ENCODE peak calls at places on chromosomes 5 and 9, in six cellular contexts. K is lower lobe of right lung, U is PC-3, A is cardiac muscle cell, S is OCI-LY7, H is tibial nerve. O is an unnamed sample. For H3K4me1, the result is how much of the 10 kb centered on the place peaks cover.

GRCh38 chr5:120405291-120405864 is 58.7 kb upstream of the PRR16 start:
- DNase-seq in S (no peak), H (no peak), U (peak), K (no peak), A (no peak), O (no peak)

GRCh38 chr5:141598389-141599360 is 20.1 kb downstream of the DIAPH1 start:
- DNase-seq in H (no peak), U (no peak), A (no peak), S (no peak), K (no peak), O (no peak)

GRCh38 chr9:28073278-28073677 is 500.0 kb upstream of the C9orf72 start:
- DNase-seq in A (peak), U (peak), H (no peak), K (no peak), S (peak), O (peak)

GRCh38 chr9:114007991-114008666 is 70.0 kb downstream of the AMBP start:
- DNase-seq in A (no peak), H (no peak), U (no peak), K (peak), S (no peak), O (no peak)

GRCh38 chr9:98215821-98216220 is 23.4 kb upstream of the CORO2A start:
- DNase-seq in K (no peak), U (peak), S (peak), A (peak), H (no peak), O (no peak)

GRCh38 chr9:126956929-126957686 is 42.5 kb downstream of the RALGPS1 start:
- DNase-seq in H (no peak), A (no peak), U (peak), S (no peak), K (no peak), O (peak)

GRCh38 chr5:42666821-42667325 is 89.7 kb upstream of the CCDC152 start:
- DNase-seq in S (no peak), H (no peak), U (no peak), A (no peak), K (no peak), O (no peak)

GRCh38 chr9:109122726-109123621 is 3.2 kb upstream of the TMEM245 start:
- DNase-seq in U (no peak), H (no peak), A (no peak), K (peak), S (peak), O (no peak)

GRCh38 chr5:159826351-159827222 is 89.7 kb upstream of the ADRA1B start:
- DNase-seq in H (no peak), S (peak), A (no peak), K (no peak), U (peak), O (no peak)

GRCh38 chr9:76525196-76525595 is 66.2 kb downstream of the GCNT1 start:
- DNase-seq in U (no peak), A (no peak), S (peak), H (no peak), K (no peak), O (no peak)

GRCh38 chr9:122307036-122307435 is 42.4 kb downstream of the MRRF start:
- DNase-seq in H (no peak), S (no peak), U (no peak), K (no peak), A (peak), O (no peak)

GRCh38 chr9:101353683-101354082 is 31.1 kb downstream of the BAAT start:
- DNase-seq in K (no peak), U (no peak), S (no peak), H (no peak), A (no peak), O (no peak)

DNA sequence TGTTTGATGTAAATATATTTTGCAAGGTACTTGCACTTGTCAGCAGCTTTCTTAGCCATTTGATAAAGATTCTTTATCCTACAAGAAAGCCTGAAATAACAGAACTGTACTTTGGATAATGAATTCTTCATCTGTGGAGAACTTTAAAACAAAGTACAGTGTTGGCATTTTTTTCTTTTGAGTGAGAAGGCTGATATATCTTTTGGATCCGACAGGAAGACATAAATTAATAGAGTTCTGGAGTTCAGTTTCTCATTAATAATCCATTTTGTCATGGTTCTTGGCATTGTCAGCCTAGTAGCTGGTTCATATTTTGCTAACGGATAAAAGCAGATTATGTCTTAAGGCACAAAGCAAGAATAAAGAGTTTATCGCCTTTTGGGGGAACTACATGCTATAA is 17.0 kb downstream of the PBX3 start:
- DNase-seq in H (no peak), K (no peak), A (peak), U (no peak), S (no peak), O (no peak)
- H3K4me1 ChIP-seq in H (under half), K (under half), A (half or more), U (under half), S (under half), O (under half)

GRCh38 chr5:58215364-58215763 is 244.5 kb downstream of the PLK2 start:
- DNase-seq in K (no peak), S (no peak), H (no peak), U (no peak), A (no peak), O (no peak)
- H3K4me1 ChIP-seq in K (under half), S (under half), H (under half), U (under half), A (under half), O (under half)

GRCh38 chr5:116567100-116567499 is 7.5 kb downstream of the SEMA6A start:
- DNase-seq in H (no peak), S (no peak), U (no peak), A (no peak), K (no peak), O (no peak)

GRCh38 chr5:116564756-116565593 is 9.6 kb downstream of the SEMA6A start:
- DNase-seq in A (no peak), S (no peak), U (no peak), K (no peak), H (no peak), O (no peak)

GRCh38 chr5:116564322-116564721 is 10.3 kb downstream of the SEMA6A start:
- DNase-seq in A (no peak), K (no peak), U (no peak), H (no peak), S (no peak), O (no peak)

GRCh38 chr5:116563909-116564308 is 10.7 kb downstream of the SEMA6A start:
- DNase-seq in K (no peak), U (no peak), H (no peak), A (no peak), S (no peak), O (no peak)

GRCh38 chr5:116566251-116566650 is 8.4 kb downstream of the SEMA6A start:
- DNase-seq in A (no peak), U (no peak), S (no peak), H (no peak), K (no peak), O (no peak)
- H3K4me1 ChIP-seq in A (under half), U (under half), S (under half), H (under half), K (under half), O (under half)

GRCh38 chr9:71758785-71759184 is 9.5 kb downstream of the CEMIP2 start:
- DNase-seq in A (no peak), S (no peak), U (peak), H (no peak), K (no peak), O (no peak)

GRCh38 chr9:71755869-71756268 is 12.4 kb downstream of the CEMIP2 start:
- DNase-seq in U (no peak), S (no peak), A (no peak), K (no peak), H (no peak), O (no peak)

GRCh38 chr9:71760901-71761300 is 7.4 kb downstream of the CEMIP2 start:
- DNase-seq in U (no peak), A (peak), S (no peak), H (no peak), K (no peak), O (peak)

GRCh38 chr9:71756753-71757152 is 11.6 kb downstream of the CEMIP2 start:
- DNase-seq in U (no peak), A (no peak), H (no peak), S (no peak), K (no peak), O (no peak)

GRCh38 chr9:71758277-71758676 is 10.0 kb downstream of the CEMIP2 start:
- DNase-seq in U (peak), K (no peak), S (no peak), A (no peak), H (no peak), O (no peak)
- H3K4me1 ChIP-seq in U (under half), K (half or more), S (under half), A (under half), H (under half), O (under half)

O was measured in mucosa of descending colon.